ENCODE peak calls at places on chromosomes 11 and 22, in nine cellular contexts. R, W, D, Z, H, E, M, F and P are unnamed samples.

GRCh38 chr22:43314611-43315010 is 28.6 kb downstream of the SCUBE1 start:
- DNase-seq in R (no peak), W (no peak), D (no peak), Z (no peak), H (peak), E (no peak), M (no peak), F (no peak), P (no peak)

GRCh38 chr11:5973530-5973929 is 5.2 kb upstream of the OR56A5 start:
- DNase-seq in R (no peak), W (no peak), D (no peak), Z (no peak), H (no peak), E (no peak), M (no peak), F (no peak), P (no peak)

GRCh38 chr11:31870609-31871309 is 59.6 kb upstream of the PAX6 start:
- DNase-seq in R (peak), W (no peak), D (peak), Z (peak), H (peak), E (peak), M (no peak), F (no peak), P (peak)

GRCh38 chr11:134542401-134543143 is 130.5 kb upstream of the B3GAT1 start:
- DNase-seq in R (no peak), W (peak), D (no peak), Z (no peak), H (peak), E (no peak), M (no peak), F (no peak), P (no peak)

GRCh38 chr11:74783241-74783871 is 34.7 kb downstream of the RNF169 start:
- DNase-seq in R (no peak), W (no peak), D (no peak), Z (no peak), H (no peak), E (no peak), M (peak), F (no peak), P (no peak)

GRCh38 chr22:30078320-30079311 is 1.6 kb upstream of the HORMAD2 start:
- DNase-seq in R (no peak), W (peak), D (no peak), Z (peak), H (no peak), E (no peak), M (no peak), F (no peak), P (peak)

GRCh38 chr11:27116684-27117083 is 76.1 kb downstream of the BBOX1 start:
- DNase-seq in R (no peak), W (no peak), D (no peak), Z (no peak), H (no peak), E (no peak), M (peak), F (no peak), P (no peak)

GRCh38 chr11:2374456-2375201 is 2.5 kb upstream of the CD81 start:
- DNase-seq in R (no peak), W (peak), D (no peak), Z (no peak), H (no peak), E (no peak), M (no peak), F (no peak), P (no peak)

GRCh38 chr11:78715639-78716311 is 141.1 kb upstream of the NARS2 start:
- DNase-seq in R (peak), W (peak), D (no peak), Z (peak), H (peak), E (peak), M (peak), F (no peak), P (peak)

GRCh38 chr11:45815747-45816146 is 10.8 kb downstream of the SLC35C1 start:
- DNase-seq in R (no peak), W (no peak), D (no peak), Z (no peak), H (no peak), E (no peak), M (no peak), F (no peak), P (no peak)

GRCh38 chr22:28791841-28792490 is 8.4 kb downstream of the XBP1 start:
- DNase-seq in R (no peak), W (no peak), D (no peak), Z (no peak), H (no peak), E (no peak), M (no peak), F (no peak), P (peak)

GRCh38 chr11:75203138-75203537 is 37.4 kb upstream of the TPBGL start:
- DNase-seq in R (no peak), W (peak), D (no peak), Z (no peak), H (no peak), E (no peak), M (no peak), F (no peak), P (no peak)

GRCh38 chr11:11786771-11787170 is 55.0 kb upstream of the USP47 start:
- DNase-seq in R (no peak), W (no peak), D (no peak), Z (no peak), H (no peak), E (no peak), M (no peak), F (no peak), P (no peak)

GRCh38 chr11:11789735-11790369 is 51.9 kb upstream of the USP47 start:
- DNase-seq in R (peak), W (no peak), D (no peak), Z (no peak), H (peak), E (no peak), M (no peak), F (no peak), P (no peak)

GRCh38 chr11:11786234-11786633 is 55.5 kb upstream of the USP47 start:
- DNase-seq in R (no peak), W (no peak), D (no peak), Z (no peak), H (no peak), E (no peak), M (no peak), F (no peak), P (no peak)

GRCh38 chr11:11787305-11788066 is 54.3 kb upstream of the USP47 start:
- DNase-seq in R (peak), W (peak), D (peak), Z (peak), H (peak), E (no peak), M (peak), F (peak), P (peak)

GRCh38 chr11:11788067-11788710 is 53.6 kb upstream of the USP47 start:
- DNase-seq in R (no peak), W (no peak), D (no peak), Z (no peak), H (no peak), E (no peak), M (no peak), F (no peak), P (no peak)
- TF ChIP-seq CTCF in R (no peak), W (no peak), D (no peak), Z (no peak), H (peak), E (no peak), M (no peak), F (no peak), P (no peak)

DNA sequence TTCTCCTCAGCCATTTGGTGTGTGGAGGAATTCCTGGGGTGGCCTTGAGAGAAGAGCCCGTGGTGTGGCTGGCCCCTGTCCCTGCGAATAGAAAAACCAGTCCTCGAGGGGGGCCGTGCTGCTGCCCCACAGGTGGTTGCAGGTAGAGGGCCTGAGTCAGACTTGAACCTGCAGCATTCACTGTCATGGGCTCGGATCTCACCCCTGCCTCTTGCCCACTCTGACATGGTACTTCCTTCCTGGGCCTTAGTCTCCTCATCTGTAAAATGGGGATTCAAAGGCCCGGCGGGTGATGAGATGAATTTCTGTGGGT is 19.4 kb downstream of the TRMU start:
- DNase-seq in R (no peak), W (no peak), D (no peak), Z (no peak), H (no peak), E (no peak), M (no peak), F (no peak), P (no peak)
- TF ChIP-seq CTCF in R (no peak), W (no peak), D (no peak), Z (no peak), H (no peak), E (no peak), M (no peak), F (no peak), P (no peak)

DNA sequence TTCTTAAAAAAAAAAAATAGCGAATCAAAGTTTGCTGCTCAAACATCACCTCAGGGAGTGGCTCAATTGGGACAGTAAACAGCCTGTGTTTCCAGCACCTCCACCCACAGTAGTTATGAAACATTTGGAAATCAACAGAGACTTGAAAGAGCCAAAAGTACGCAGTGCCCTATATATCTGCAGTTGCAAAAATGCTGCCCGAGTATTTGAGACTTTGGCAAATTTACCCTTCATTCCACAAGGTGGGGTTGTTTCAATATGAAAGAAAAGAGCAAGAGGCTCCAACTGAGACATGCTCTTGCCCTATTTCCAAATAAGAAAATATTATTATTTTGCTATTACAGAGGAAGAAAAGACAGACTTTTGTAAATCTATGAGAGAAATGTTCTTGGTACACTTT is 851.1 kb upstream of the RAG2 start:
- DNase-seq in R (no peak), W (no peak), D (no peak), Z (no peak), H (no peak), E (no peak), M (peak), F (no peak), P (no peak)
- TF ChIP-seq CTCF in R (peak), W (peak), D (peak), Z (no peak), H (peak), E (peak), M (peak), F (peak), P (peak)

GRCh38 chr11:121282886-121283502 is 9.6 kb upstream of the SC5D start:
- DNase-seq in R (no peak), W (no peak), D (no peak), Z (no peak), H (no peak), E (no peak), M (no peak), F (no peak), P (peak)

GRCh38 chr11:121281609-121282164 is 10.9 kb upstream of the SC5D start:
- DNase-seq in R (no peak), W (no peak), D (no peak), Z (no peak), H (no peak), E (no peak), M (no peak), F (no peak), P (no peak)

GRCh38 chr11:121282376-121282775 is 10.2 kb upstream of the SC5D start:
- DNase-seq in R (no peak), W (no peak), D (no peak), Z (no peak), H (no peak), E (no peak), M (no peak), F (no peak), P (no peak)
- TF ChIP-seq CTCF in R (no peak), W (no peak), D (no peak), Z (no peak), H (no peak), E (no peak), M (no peak), F (no peak), P (no peak)

GRCh38 chr11:14300661-14301304 is 58.2 kb downstream of the RRAS2 start:
- DNase-seq in R (peak), W (no peak), D (peak), Z (peak), H (peak), E (peak), M (peak), F (peak), P (peak)
- TF ChIP-seq CTCF in R (peak), W (peak), D (peak), Z (peak), H (peak), E (peak), M (peak), F (peak), P (peak)

DNA sequence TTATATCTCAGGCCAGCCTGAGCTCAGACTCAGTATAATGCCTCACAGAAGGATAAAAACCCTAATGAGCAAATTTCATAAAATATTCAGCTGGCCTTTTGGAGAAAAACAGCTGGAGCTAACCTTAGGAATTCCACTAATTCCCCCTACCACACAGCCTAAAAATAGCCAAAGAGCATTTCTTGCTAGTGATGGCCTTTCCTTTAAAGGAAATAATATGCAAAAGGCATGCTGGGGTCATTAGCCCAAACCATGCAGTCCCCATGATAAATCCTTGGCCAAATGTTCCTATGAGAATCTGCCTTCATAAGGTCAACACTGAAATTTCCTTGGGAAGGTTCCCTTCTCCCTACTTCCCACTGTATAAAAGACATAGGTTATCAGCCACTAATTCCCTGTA is 38.2 kb downstream of the SYTL2 start:
- DNase-seq in R (no peak), W (no peak), D (no peak), Z (no peak), H (no peak), E (no peak), M (no peak), F (no peak), P (no peak)
- TF ChIP-seq CTCF in R (no peak), W (no peak), D (no peak), Z (no peak), H (no peak), E (no peak), M (no peak), F (no peak), P (no peak)

GRCh38 chr11:64305691-64306562 is 603 bp downstream of the ESRRA start:
- DNase-seq in R (peak), W (peak), D (peak), Z (peak), H (peak), E (no peak), M (no peak), F (no peak), P (peak)
- TF ChIP-seq CTCF in R (peak), W (peak), D (peak), Z (no peak), H (peak), E (peak), M (peak), F (no peak), P (peak)

GRCh38 chr11:11624926-11625325 is 3.1 kb upstream of the GALNT18 start:
- DNase-seq in R (no peak), W (no peak), D (no peak), Z (no peak), H (no peak), E (no peak), M (no peak), F (no peak), P (no peak)
- TF ChIP-seq CTCF in R (no peak), W (no peak), D (no peak), Z (no peak), H (no peak), E (no peak), M (no peak), F (no peak), P (no peak)

DNA sequence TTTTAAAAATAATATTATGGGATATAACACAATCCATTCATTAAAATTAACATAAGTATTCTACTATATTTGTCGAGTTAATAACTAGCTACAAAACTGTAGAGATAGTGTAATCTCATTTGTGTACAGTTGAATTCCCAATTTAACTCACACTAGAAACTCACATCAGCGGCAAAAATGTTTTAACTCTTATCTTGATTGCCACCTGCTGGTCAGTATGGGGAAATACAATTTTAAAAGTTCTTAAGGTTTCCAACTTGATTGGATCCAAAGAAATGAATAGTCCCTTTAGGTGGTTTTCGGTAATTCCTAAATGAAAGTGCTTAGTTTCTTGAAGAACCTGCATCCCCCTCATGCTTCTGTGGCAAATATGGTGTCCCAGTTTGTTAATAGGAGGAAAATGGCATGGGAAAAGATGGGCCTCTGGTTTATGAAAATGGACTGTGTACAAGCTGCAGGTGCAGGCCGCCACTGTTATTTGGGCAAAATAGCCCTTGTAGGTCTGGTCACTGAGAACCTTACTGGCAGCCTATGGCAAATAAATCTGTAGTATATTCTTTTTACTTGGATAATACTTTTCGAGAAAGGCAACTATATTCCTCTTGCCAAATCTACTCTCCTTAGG is 33.7 kb upstream of the SLC17A6 start:
- DNase-seq in R (no peak), W (no peak), D (no peak), Z (no peak), H (no peak), E (no peak), M (peak), F (no peak), P (peak)
- TF ChIP-seq CTCF in R (peak), W (peak), D (peak), Z (peak), H (peak), E (peak), M (peak), F (peak), P (peak)

DNA sequence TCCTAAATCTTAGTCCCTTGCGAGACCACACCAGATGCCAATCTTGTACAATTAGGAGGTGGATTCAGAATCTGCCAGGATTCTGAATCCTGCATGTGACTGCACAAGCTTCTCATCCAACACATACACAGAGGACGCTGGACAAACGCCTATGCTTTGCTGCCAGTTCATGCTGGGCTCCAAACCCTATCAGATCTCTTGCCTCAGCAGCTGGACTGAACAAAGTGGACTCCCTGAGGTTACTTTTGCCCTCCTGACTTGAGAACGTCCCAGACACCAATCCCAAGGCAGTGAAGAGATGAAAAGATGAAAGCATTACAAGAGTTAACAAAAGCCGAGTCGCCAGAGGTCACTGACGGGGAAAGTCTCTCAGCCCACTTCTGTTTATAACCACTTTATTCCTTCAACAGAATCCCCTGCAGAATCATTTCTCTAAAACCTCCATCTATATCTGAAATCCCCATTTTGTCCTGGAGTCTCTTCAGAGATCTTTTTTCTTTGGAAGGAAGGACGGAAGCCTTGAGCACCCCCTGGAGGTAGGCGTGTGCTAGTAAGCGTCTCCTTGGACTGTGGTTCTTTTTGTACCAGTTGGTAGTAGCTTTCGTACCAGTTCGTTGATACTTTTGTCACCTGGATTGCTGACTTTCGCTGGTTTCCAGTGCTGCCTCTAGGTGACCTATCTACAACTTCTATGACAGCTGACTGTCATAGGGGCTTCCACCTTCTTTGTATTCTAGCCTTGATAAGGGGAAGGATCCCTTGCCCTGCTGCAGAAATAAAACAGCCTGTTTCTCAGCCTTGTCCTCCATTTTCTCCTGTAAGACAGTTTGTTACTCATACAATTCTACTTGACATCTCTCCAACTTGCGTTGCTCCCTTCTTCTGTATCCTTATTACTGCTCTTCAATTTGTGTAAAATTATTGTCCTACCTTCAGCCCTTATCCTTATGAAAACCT is 26.1 kb upstream of the EED start:
- DNase-seq in R (peak), W (peak), D (peak), Z (peak), H (peak), E (peak), M (peak), F (peak), P (peak)
- TF ChIP-seq CTCF in R (peak), W (peak), D (peak), Z (peak), H (peak), E (peak), M (peak), F (peak), P (peak)